ENCODE peak calls at places on chromosomes 3 and 15, in nine cellular contexts. B is HCEC 1CT; Q is CD4-positive, alpha-beta T cell; X is COR-L47; K is pulmonary artery endothelial cell; E is dermis microvascular lymphatic vessel endothelial cell; S is naive B cell; L is body of pancreas; Z is neuronal stem cell. Y is an unnamed sample.

GRCh38 chr15:74319596-74320357 is 47.7 kb downstream of the CYP11A1 start:
- DNase-seq in X (peak; percentile 66), E (no peak), Q (no peak), S (no peak), B (no peak), K (no peak), L (no peak), Z (peak; percentile 80), Y (no peak)

GRCh38 chr3:176906046-176906905 is 291.0 kb downstream of the TBL1XR1 start:
- DNase-seq in X (peak; percentile 94), L (peak; percentile 69), S (no peak), B (peak; percentile 52), K (peak; percentile 29), Q (no peak), E (peak; percentile 77), Z (no peak), Y (peak; percentile 64)

GRCh38 chr3:63364495-63364894 is 86.4 kb downstream of the SYNPR start:
- DNase-seq in S (no peak), E (peak; percentile 7), K (peak; percentile 33), L (no peak), Q (no peak), Z (no peak), B (peak; percentile 68), X (no peak), Y (peak; percentile 46)

GRCh38 chr3:69241769-69242168 is 119.4 kb upstream of the LMOD3 start:
- DNase-seq in Z (no peak), L (no peak), K (no peak), B (no peak), Q (no peak), S (no peak), X (no peak), E (no peak), Y (no peak)

GRCh38 chr15:66249623-66250174 is 3.9 kb downstream of the MEGF11 start:
- DNase-seq in B (no peak), Z (no peak), X (peak; percentile 34), L (no peak), Q (no peak), E (no peak), K (no peak), S (no peak), Y (no peak)

GRCh38 chr15:101439285-101439919 is 50.1 kb downstream of the PCSK6 start:
- DNase-seq in X (no peak), Q (no peak), Z (no peak), S (no peak), B (peak; percentile 25), E (no peak), L (no peak), K (no peak), Y (no peak)

GRCh38 chr3:94106268-94106667 is 43.4 kb downstream of the NSUN3 start:
- DNase-seq in K (no peak), Z (no peak), X (no peak), B (no peak), L (no peak), S (no peak), Q (no peak), E (no peak), Y (no peak)

GRCh38 chr15:32641517-32642059 is at the start of gene SCG5:
- DNase-seq in K (no peak), Z (peak; percentile 48), X (peak; percentile 88), B (no peak), Q (no peak), S (no peak), L (peak; percentile 54), E (no peak), Y (no peak)

GRCh38 chr15:78660584-78660983 is 19.6 kb upstream of the CHRNB4 start:
- DNase-seq in E (no peak), Q (no peak), B (no peak), L (no peak), Z (no peak), K (no peak), S (no peak), X (no peak), Y (no peak)